ENCODE peak calls at places on chromosomes 6 and 20, in ten cellular contexts. One of them, this sample, is unnamed.

GRCh38 chr6:53119772-53120409 is 28.8 kb downstream of the GCM1 start:
- DNase-seq in psoas muscle: no peak
- DNase-seq in body of pancreas: peak; percentile 50
- DNase-seq in Panc1: peak; percentile 22
- DNase-seq in lower lobe of right lung: no peak
- DNase-seq in fibroblast of mammary gland: peak; percentile 76
- DNase-seq in upper lobe of right lung: no peak
- DNase-seq in cardiac muscle cell: peak; percentile 25
- DNase-seq in A673: peak; percentile 25
- DNase-seq in astrocyte of the spinal cord: peak; percentile 42
- DNase-seq in this sample: peak; percentile 86

GRCh38 chr6:64520050-64520449 is 884.4 kb downstream of the PHF3 start:
- DNase-seq in body of pancreas: no peak
- DNase-seq in A673: peak; percentile 2
- DNase-seq in psoas muscle: no peak
- DNase-seq in cardiac muscle cell: peak; percentile 95
- DNase-seq in Panc1: peak; percentile 43
- DNase-seq in lower lobe of right lung: no peak
- DNase-seq in astrocyte of the spinal cord: peak; percentile 95
- DNase-seq in fibroblast of mammary gland: peak; percentile 97
- DNase-seq in upper lobe of right lung: no peak
- DNase-seq in this sample: peak; percentile 98

GRCh38 chr6:127415096-127415495 is 44.1 kb downstream of the KIAA0408 start:
- DNase-seq in astrocyte of the spinal cord: no peak
- DNase-seq in psoas muscle: no peak
- DNase-seq in A673: no peak
- DNase-seq in Panc1: no peak
- DNase-seq in fibroblast of mammary gland: no peak
- DNase-seq in body of pancreas: no peak
- DNase-seq in lower lobe of right lung: no peak
- DNase-seq in cardiac muscle cell: no peak
- DNase-seq in upper lobe of right lung: no peak
- DNase-seq in this sample: no peak

GRCh38 chr6:24766685-24767462 is 7.9 kb upstream of the GMNN start:
- DNase-seq in lower lobe of right lung: no peak
- DNase-seq in A673: peak; percentile 42
- DNase-seq in astrocyte of the spinal cord: peak; percentile 41
- DNase-seq in fibroblast of mammary gland: peak; percentile 56
- DNase-seq in body of pancreas: no peak
- DNase-seq in Panc1: no peak
- DNase-seq in upper lobe of right lung: no peak
- DNase-seq in cardiac muscle cell: peak; percentile 56
- DNase-seq in psoas muscle: no peak
- DNase-seq in this sample: peak; percentile 56

GRCh38 chr6:37495199-37495913 is 4.3 kb downstream of the CCDC167 start:
- DNase-seq in fibroblast of mammary gland: no peak
- DNase-seq in Panc1: no peak
- DNase-seq in psoas muscle: no peak
- DNase-seq in astrocyte of the spinal cord: no peak
- DNase-seq in A673: no peak
- DNase-seq in cardiac muscle cell: no peak
- DNase-seq in upper lobe of right lung: no peak
- DNase-seq in body of pancreas: no peak
- DNase-seq in lower lobe of right lung: no peak
- DNase-seq in this sample: no peak

GRCh38 chr20:53621482-53622246 is 28.0 kb upstream of the ZNF217 start:
- DNase-seq in A673: peak; percentile 81
- DNase-seq in cardiac muscle cell: peak; percentile 95
- DNase-seq in fibroblast of mammary gland: peak; percentile 97
- DNase-seq in upper lobe of right lung: peak; percentile 60
- DNase-seq in Panc1: peak; percentile 92
- DNase-seq in lower lobe of right lung: no peak
- DNase-seq in astrocyte of the spinal cord: peak; percentile 59
- DNase-seq in psoas muscle: peak; percentile 62
- DNase-seq in body of pancreas: peak; percentile 52
- DNase-seq in this sample: peak; percentile 96

GRCh38 chr6:105882833-105883232 is 203.3 kb upstream of the PRDM1 start:
- DNase-seq in fibroblast of mammary gland: no peak
- DNase-seq in upper lobe of right lung: no peak
- DNase-seq in body of pancreas: no peak
- DNase-seq in astrocyte of the spinal cord: no peak
- DNase-seq in A673: no peak
- DNase-seq in cardiac muscle cell: no peak
- DNase-seq in Panc1: no peak
- DNase-seq in lower lobe of right lung: no peak
- DNase-seq in psoas muscle: no peak
- DNase-seq in this sample: no peak

GRCh38 chr20:63212792-63213191 is 3.1 kb downstream of the YTHDF1 start:
- DNase-seq in fibroblast of mammary gland: no peak
- DNase-seq in lower lobe of right lung: no peak
- DNase-seq in psoas muscle: no peak
- DNase-seq in body of pancreas: no peak
- DNase-seq in Panc1: no peak
- DNase-seq in cardiac muscle cell: no peak
- DNase-seq in A673: no peak
- DNase-seq in astrocyte of the spinal cord: no peak
- DNase-seq in upper lobe of right lung: no peak
- DNase-seq in this sample: peak; percentile 67

GRCh38 chr6:34276881-34277762 is 28.3 kb upstream of the SMIM29 start:
- DNase-seq in Panc1: no peak
- DNase-seq in upper lobe of right lung: no peak
- DNase-seq in body of pancreas: no peak
- DNase-seq in A673: no peak
- DNase-seq in lower lobe of right lung: no peak
- DNase-seq in cardiac muscle cell: no peak
- DNase-seq in fibroblast of mammary gland: no peak
- DNase-seq in astrocyte of the spinal cord: no peak
- DNase-seq in psoas muscle: peak; percentile 85
- DNase-seq in this sample: no peak

GRCh38 chr6:96899019-96899418 is 1.3 kb upstream of the NDUFAF4 start:
- DNase-seq in upper lobe of right lung: no peak
- DNase-seq in cardiac muscle cell: peak; percentile 57
- DNase-seq in psoas muscle: no peak
- DNase-seq in Panc1: peak; percentile 33
- DNase-seq in body of pancreas: no peak
- DNase-seq in lower lobe of right lung: no peak
- DNase-seq in A673: peak; percentile 70
- DNase-seq in astrocyte of the spinal cord: peak; percentile 66
- DNase-seq in fibroblast of mammary gland: peak; percentile 68
- DNase-seq in this sample: peak; percentile 64

GRCh38 chr6:157710604-157711003 is 112.4 kb upstream of the SNX9 start:
- DNase-seq in Panc1: no peak
- DNase-seq in A673: no peak
- DNase-seq in upper lobe of right lung: no peak
- DNase-seq in psoas muscle: no peak
- DNase-seq in lower lobe of right lung: no peak
- DNase-seq in fibroblast of mammary gland: peak; percentile 63
- DNase-seq in cardiac muscle cell: peak; percentile 46
- DNase-seq in astrocyte of the spinal cord: no peak
- DNase-seq in body of pancreas: no peak
- DNase-seq in this sample: no peak

GRCh38 chr6:6635291-6635690 is 46.8 kb downstream of the LY86 start:
- DNase-seq in psoas muscle: no peak
- DNase-seq in upper lobe of right lung: no peak
- DNase-seq in astrocyte of the spinal cord: no peak
- DNase-seq in lower lobe of right lung: no peak
- DNase-seq in fibroblast of mammary gland: no peak
- DNase-seq in cardiac muscle cell: no peak
- DNase-seq in A673: no peak
- DNase-seq in body of pancreas: no peak
- DNase-seq in Panc1: no peak
- DNase-seq in this sample: no peak

GRCh38 chr6:41724638-41725501 is 10.5 kb downstream of the TFEB start:
- DNase-seq in Panc1: no peak
- DNase-seq in A673: no peak
- DNase-seq in cardiac muscle cell: no peak
- DNase-seq in upper lobe of right lung: no peak
- DNase-seq in body of pancreas: no peak
- DNase-seq in lower lobe of right lung: no peak
- DNase-seq in astrocyte of the spinal cord: no peak
- DNase-seq in psoas muscle: peak; percentile 43
- DNase-seq in fibroblast of mammary gland: no peak
- DNase-seq in this sample: no peak
- H3K4me3 ChIP-seq in Panc1: no peak overlapping the region
- H3K4me3 ChIP-seq in A673: no peak overlapping the region
- H3K4me3 ChIP-seq in cardiac muscle cell: no peak overlapping the region
- H3K4me3 ChIP-seq in upper lobe of right lung: no peak overlapping the region
- H3K4me3 ChIP-seq in body of pancreas: no peak overlapping the region
- H3K4me3 ChIP-seq in lower lobe of right lung: no peak overlapping the region
- H3K4me3 ChIP-seq in astrocyte of the spinal cord: no peak overlapping the region
- H3K4me3 ChIP-seq in psoas muscle: peak overlapping the region; percentile 49
- H3K4me3 ChIP-seq in fibroblast of mammary gland: no peak overlapping the region
- H3K4me3 ChIP-seq in this sample: no peak overlapping the region

DNA sequence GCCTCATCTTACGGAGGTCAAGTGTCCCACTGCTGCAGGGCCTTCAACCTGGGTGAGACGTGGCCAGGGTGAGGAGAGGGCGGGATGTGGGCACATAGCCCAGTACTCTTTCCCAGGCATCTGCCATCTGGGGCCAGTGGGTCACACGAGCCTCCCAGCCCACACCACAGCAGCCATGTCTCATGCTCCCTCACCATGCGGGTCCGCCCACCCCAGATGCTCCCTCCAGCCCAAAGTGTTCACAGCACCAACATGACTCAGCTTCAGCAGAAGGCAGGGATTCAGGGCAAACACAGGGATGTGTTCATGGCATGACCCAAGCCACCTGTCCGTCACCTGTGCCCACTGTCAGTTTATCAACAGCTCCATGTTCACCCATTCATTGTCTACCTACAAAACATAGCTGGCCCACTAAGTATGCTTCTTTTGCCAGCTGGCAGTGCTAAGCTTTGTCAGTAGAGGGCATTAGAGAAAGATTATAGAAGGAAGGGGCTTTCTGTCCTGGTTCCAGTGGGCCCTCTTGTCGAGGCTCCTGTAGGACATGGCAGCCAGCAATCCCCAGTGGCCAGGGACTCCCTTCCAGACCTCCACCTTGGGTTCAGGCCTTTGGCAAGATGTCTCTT is 109.2 kb downstream of the FOXF2 start:
- DNase-seq in Panc1: no peak
- DNase-seq in A673: peak; percentile 7
- DNase-seq in body of pancreas: no peak
- DNase-seq in upper lobe of right lung: no peak
- DNase-seq in fibroblast of mammary gland: peak; percentile 73
- DNase-seq in cardiac muscle cell: no peak
- DNase-seq in lower lobe of right lung: no peak
- DNase-seq in astrocyte of the spinal cord: no peak
- DNase-seq in psoas muscle: no peak
- DNase-seq in this sample: no peak
- TF ChIP-seq CTCF in Panc1: no peak
- TF ChIP-seq CTCF in A673: peak; percentile 48
- TF ChIP-seq CTCF in body of pancreas: no peak
- TF ChIP-seq CTCF in upper lobe of right lung: peak; percentile 5
- TF ChIP-seq CTCF in fibroblast of mammary gland: peak; percentile 21
- TF ChIP-seq CTCF in cardiac muscle cell: no peak
- TF ChIP-seq CTCF in lower lobe of right lung: no peak
- TF ChIP-seq CTCF in astrocyte of the spinal cord: no peak
- TF ChIP-seq CTCF in psoas muscle: no peak
- TF ChIP-seq CTCF in this sample: peak; percentile 3

GRCh38 chr20:57389695-57390603 is 1.2 kb upstream of the RBM38 start:
- DNase-seq in fibroblast of mammary gland: no peak
- DNase-seq in cardiac muscle cell: no peak
- DNase-seq in psoas muscle: peak; percentile 63
- DNase-seq in upper lobe of right lung: peak; percentile 68
- DNase-seq in astrocyte of the spinal cord: no peak
- DNase-seq in lower lobe of right lung: peak; percentile 57
- DNase-seq in body of pancreas: no peak
- DNase-seq in Panc1: no peak
- DNase-seq in A673: no peak
- DNase-seq in this sample: no peak
- H3K4me3 ChIP-seq in fibroblast of mammary gland: peak overlapping the region; percentile 13
- H3K4me3 ChIP-seq in cardiac muscle cell: no peak overlapping the region
- H3K4me3 ChIP-seq in psoas muscle: peak overlapping the region; percentile 67
- H3K4me3 ChIP-seq in upper lobe of right lung: peak overlapping the region; percentile 45
- H3K4me3 ChIP-seq in astrocyte of the spinal cord: no peak overlapping the region
- H3K4me3 ChIP-seq in lower lobe of right lung: peak overlapping the region; percentile 49
- H3K4me3 ChIP-seq in body of pancreas: no peak overlapping the region
- H3K4me3 ChIP-seq in Panc1: peak overlapping the region; percentile 54
- H3K4me3 ChIP-seq in A673: peak overlapping the region; percentile 23
- H3K4me3 ChIP-seq in this sample: peak overlapping the region; percentile 25

GRCh38 chr6:47310131-47310480 is 401 bp upstream of the TNFRSF21 start:
- DNase-seq in A673: no peak
- DNase-seq in cardiac muscle cell: no peak
- DNase-seq in lower lobe of right lung: no peak
- DNase-seq in fibroblast of mammary gland: no peak
- DNase-seq in astrocyte of the spinal cord: no peak
- DNase-seq in upper lobe of right lung: no peak
- DNase-seq in psoas muscle: no peak
- DNase-seq in body of pancreas: no peak
- DNase-seq in Panc1: no peak
- DNase-seq in this sample: no peak
- TF ChIP-seq CTCF in A673: no peak
- TF ChIP-seq CTCF in cardiac muscle cell: no peak
- TF ChIP-seq CTCF in lower lobe of right lung: no peak
- TF ChIP-seq CTCF in fibroblast of mammary gland: no peak
- TF ChIP-seq CTCF in astrocyte of the spinal cord: no peak
- TF ChIP-seq CTCF in upper lobe of right lung: no peak
- TF ChIP-seq CTCF in psoas muscle: no peak
- TF ChIP-seq CTCF in body of pancreas: no peak
- TF ChIP-seq CTCF in Panc1: no peak
- TF ChIP-seq CTCF in this sample: no peak

GRCh38 chr6:167997642-167998041 is at the start of gene KIF25:
- DNase-seq in upper lobe of right lung: no peak
- DNase-seq in lower lobe of right lung: no peak
- DNase-seq in psoas muscle: no peak
- DNase-seq in A673: no peak
- DNase-seq in body of pancreas: no peak
- DNase-seq in fibroblast of mammary gland: no peak
- DNase-seq in astrocyte of the spinal cord: no peak
- DNase-seq in Panc1: no peak
- DNase-seq in cardiac muscle cell: no peak
- DNase-seq in this sample: no peak
- H3K4me3 ChIP-seq in upper lobe of right lung: no peak within 1 kb of the TSS
- H3K4me3 ChIP-seq in lower lobe of right lung: no peak within 1 kb of the TSS
- H3K4me3 ChIP-seq in psoas muscle: no peak within 1 kb of the TSS
- H3K4me3 ChIP-seq in A673: no peak within 1 kb of the TSS
- H3K4me3 ChIP-seq in body of pancreas: no peak within 1 kb of the TSS
- H3K4me3 ChIP-seq in fibroblast of mammary gland: no peak within 1 kb of the TSS
- H3K4me3 ChIP-seq in astrocyte of the spinal cord: no peak within 1 kb of the TSS
- H3K4me3 ChIP-seq in Panc1: peak within 1 kb of the TSS; percentile 24
- H3K4me3 ChIP-seq in cardiac muscle cell: no peak within 1 kb of the TSS
- H3K4me3 ChIP-seq in this sample: no peak within 1 kb of the TSS

This sample was measured in bronchial epithelial cell.